ENCODE peak calls at places on chromosomes 1 and 21, in eight cellular contexts. P, H, R, F, U, O, S and D are unnamed samples.

GRCh38 chr1:170366980-170367379 is 165.0 kb upstream of the GORAB start:
- DNase-seq in S (no peak), F (no peak), U (no peak), P (no peak), H (no peak), O (no peak), R (no peak), D (no peak)

GRCh38 chr1:143625886-143626285 is 345.9 kb downstream of the FAM72C start:
- DNase-seq in S (no peak), P (no peak), O (no peak), R (no peak), H (no peak), U (no peak), F (no peak), D (no peak)

GRCh38 chr1:150065184-150065871 is 2.2 kb upstream of the VPS45 start:
- DNase-seq in R (no peak), U (no peak), S (peak), O (peak), P (peak), H (no peak), F (no peak), D (peak)

GRCh38 chr1:78325293-78325692 is 165.5 kb upstream of the PTGFR start:
- DNase-seq in F (no peak), O (no peak), U (no peak), S (no peak), P (no peak), R (no peak), H (no peak), D (no peak)

GRCh38 chr1:212528501-212528900 is 80.1 kb upstream of the ATF3 start:
- DNase-seq in R (no peak), F (no peak), O (no peak), S (no peak), U (no peak), P (no peak), H (no peak), D (no peak)

GRCh38 chr1:54850082-54850730 is 36.8 kb downstream of the DHCR24 start:
- DNase-seq in U (no peak), S (no peak), H (no peak), R (no peak), F (no peak), P (no peak), O (peak), D (no peak)

GRCh38 chr1:92483442-92484170 is 3.1 kb downstream of the GFI1 start:
- DNase-seq in S (no peak), P (no peak), U (no peak), O (no peak), F (no peak), R (peak), H (no peak), D (no peak)

GRCh38 chr1:167121375-167122120 is 27.7 kb downstream of the STYXL2 start:
- DNase-seq in R (peak), S (no peak), H (no peak), U (peak), P (no peak), F (peak), O (no peak), D (peak)

GRCh38 chr1:32266926-32267645 is 16.0 kb downstream of the LCK start:
- DNase-seq in F (no peak), O (peak), R (no peak), P (peak), H (no peak), U (no peak), S (no peak), D (peak)

GRCh38 chr1:192577145-192578140 is 1.9 kb downstream of the RGS1 start:
- DNase-seq in F (no peak), O (no peak), R (no peak), S (no peak), H (no peak), U (no peak), P (no peak), D (no peak)

GRCh38 chr1:89598450-89599331 is 34.2 kb upstream of the LRRC8C start:
- DNase-seq in H (no peak), U (no peak), S (no peak), O (peak), F (no peak), R (peak), P (peak), D (peak)

GRCh38 chr1:223712184-223712855 is at the start of gene CAPN2:
- DNase-seq in O (peak), F (peak), H (no peak), U (peak), P (peak), R (peak), S (no peak), D (peak)

GRCh38 chr1:98975825-98976224 is 28.8 kb downstream of the PLPPR5 start:
- DNase-seq in R (no peak), H (no peak), U (no peak), F (no peak), O (peak), S (no peak), P (no peak), D (peak)

GRCh38 chr1:245197121-245197520 is 42.3 kb downstream of the KIF26B start:
- DNase-seq in R (no peak), H (no peak), S (no peak), F (no peak), U (no peak), P (no peak), O (no peak), D (no peak)

GRCh38 chr1:13540871-13541270 is 27.1 kb upstream of the LRRC38 start:
- DNase-seq in R (no peak), U (no peak), H (no peak), F (no peak), S (no peak), O (no peak), P (no peak), D (no peak)

GRCh38 chr21:16117851-16118592 is 388.2 kb downstream of the USP25 start:
- DNase-seq in S (peak), R (no peak), F (no peak), O (peak), H (peak), P (peak), U (no peak), D (peak)

DNA sequence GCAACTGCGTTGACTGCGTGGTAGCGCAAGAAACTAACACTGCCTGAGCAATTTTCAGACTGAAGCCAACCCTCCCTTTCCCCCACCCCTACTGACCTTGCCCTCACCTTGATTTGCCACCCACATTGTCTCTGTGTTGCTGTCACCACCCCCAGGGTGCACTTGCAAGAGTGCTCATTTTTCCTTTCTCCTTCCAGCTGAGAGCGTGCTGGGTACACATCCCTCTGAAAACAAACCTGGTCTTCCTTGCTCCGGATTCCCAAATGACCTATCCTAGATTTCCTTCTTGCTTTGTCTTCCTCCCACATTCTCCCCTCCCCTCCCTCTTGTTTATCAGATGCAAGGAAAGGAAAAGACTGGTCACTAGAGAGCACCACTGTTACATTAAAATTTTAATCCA is 24.2 kb downstream of the MPZ start:
- DNase-seq in P (no peak), O (no peak), U (no peak), H (no peak), R (no peak), F (no peak), S (no peak), D (no peak)
- TF ChIP-seq CTCF in P (no peak), O (no peak), U (no peak), H (no peak), R (no peak), F (no peak), S (no peak), D (no peak)

DNA sequence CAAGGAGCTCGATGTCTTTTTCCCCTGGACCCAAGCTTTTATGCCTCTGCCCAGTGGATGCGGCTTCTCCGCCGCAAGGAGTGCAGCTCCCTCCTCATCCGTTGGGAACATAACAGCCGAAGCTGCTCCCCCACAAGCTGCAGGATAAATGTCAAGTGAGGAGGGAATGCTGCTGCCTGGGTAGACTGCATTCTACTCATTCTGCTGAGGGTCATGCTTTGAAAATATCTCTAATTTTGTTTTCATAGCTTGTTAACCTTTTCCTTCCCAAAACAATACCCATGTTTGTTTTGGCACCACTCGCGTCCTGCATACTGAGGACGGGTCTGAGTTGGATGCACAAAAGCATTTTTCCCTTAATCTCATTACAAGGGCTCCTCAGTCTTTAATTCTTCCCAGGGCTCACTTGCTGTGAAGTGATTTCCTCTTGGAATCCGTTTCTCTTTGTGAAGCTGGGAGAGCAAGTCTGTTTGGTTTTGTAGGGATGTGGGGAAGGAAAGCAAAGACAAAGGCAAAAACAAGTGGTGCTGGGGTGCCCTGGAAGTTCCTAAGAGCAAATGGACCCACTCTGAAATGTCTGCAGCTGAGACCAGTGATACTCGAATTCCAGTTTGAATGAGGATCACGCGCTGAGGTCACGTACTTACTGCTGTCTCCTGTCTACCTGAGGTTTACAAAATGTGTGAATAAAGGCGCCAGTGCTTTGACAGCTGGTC is 134.0 kb upstream of the IRF2BP2 start:
- DNase-seq in P (peak), U (no peak), S (no peak), O (peak), F (no peak), H (no peak), R (no peak), D (no peak)
- TF ChIP-seq CTCF in P (peak), U (no peak), S (no peak), O (no peak), F (no peak), H (no peak), R (no peak), D (no peak)

DNA sequence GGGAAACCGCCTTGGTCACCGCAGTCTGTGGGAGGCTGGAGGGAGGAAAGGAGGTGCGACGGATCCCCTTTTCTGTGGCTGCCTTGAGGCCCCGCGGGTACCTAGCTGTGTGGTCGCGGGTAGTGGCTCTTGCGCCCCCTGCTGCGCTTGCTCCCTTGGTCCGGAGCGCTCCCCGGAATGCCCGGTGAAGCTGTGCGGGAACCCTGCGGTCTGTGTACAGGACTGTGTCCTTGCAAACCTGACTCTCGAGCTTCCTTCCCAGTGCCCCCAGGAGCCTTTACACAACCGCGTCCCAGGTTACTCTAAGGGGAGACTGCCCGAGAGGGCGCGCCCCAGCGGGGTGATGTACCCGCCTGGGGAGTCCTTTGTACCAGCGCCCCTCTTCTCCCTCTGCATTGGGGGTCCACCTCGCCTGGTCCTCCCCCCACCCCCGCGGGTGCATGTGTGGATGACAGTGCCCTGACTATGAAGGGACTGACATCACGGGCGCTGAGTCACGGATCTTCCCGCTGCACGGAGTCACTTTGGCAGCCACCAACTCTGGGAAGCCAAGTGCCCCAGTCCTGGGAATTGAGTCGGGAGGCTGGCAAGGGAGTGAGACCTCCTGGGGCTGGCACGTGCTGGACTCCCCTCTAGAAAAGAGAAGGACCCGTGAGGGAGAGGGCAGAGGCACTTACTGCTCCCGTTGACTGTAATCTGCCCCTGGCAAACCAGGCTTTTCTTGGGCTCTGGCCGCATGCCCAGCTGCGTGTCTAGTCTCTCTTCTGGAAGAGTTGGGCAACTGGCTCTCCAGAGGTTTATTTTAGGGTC is 824 bp downstream of the IL6R start:
- DNase-seq in F (no peak), P (peak), O (peak), R (peak), H (no peak), S (no peak), U (peak), D (peak)
- TF ChIP-seq CTCF in F (no peak), P (peak), O (peak), R (peak), H (peak), S (peak), U (peak), D (peak)

DNA sequence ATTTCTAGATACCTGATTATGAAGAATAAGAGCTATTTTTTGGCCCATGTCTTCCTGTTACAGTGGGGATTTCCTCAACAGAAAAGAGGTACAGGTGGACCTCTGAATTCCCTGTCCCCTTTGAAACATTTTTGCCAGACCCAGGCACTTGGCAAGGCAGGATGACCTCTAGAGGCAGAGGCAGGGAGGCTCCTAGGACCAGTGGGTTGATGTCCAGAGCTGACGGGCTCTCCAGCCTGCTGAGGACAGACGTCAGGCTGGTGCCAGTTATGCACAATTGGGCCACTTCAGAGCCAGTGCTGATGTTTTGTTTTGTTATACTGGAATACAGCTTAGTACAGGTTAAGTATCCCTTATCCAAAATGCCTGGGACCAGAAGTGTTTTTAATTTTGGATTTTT is 18.5 kb upstream of the A3GALT2 start:
- DNase-seq in F (no peak), H (no peak), S (no peak), P (no peak), R (no peak), O (no peak), U (no peak), D (peak)
- TF ChIP-seq CTCF in F (no peak), H (peak), S (peak), P (peak), R (no peak), O (no peak), U (no peak), D (peak)

GRCh38 chr1:27656157-27656893 is 15.7 kb downstream of the IFI6 start:
- DNase-seq in H (no peak), R (no peak), O (peak), P (peak), F (no peak), U (no peak), S (peak), D (peak)
- TF ChIP-seq CTCF in H (no peak), R (no peak), O (no peak), P (no peak), F (no peak), U (no peak), S (no peak), D (no peak)

GRCh38 chr1:923131-923990 is at the start of gene SAMD11:
- DNase-seq in S (no peak), R (peak), O (peak), U (peak), P (peak), H (no peak), F (peak), D (peak)

GRCh38 chr1:925532-926421 is 2.1 kb downstream of the SAMD11 start:
- DNase-seq in R (no peak), F (no peak), U (no peak), O (peak), S (no peak), P (peak), H (no peak), D (no peak)

GRCh38 chr1:923991-924618 is 382 bp downstream of the SAMD11 start:
- DNase-seq in P (no peak), R (no peak), F (no peak), O (no peak), U (no peak), S (no peak), H (no peak), D (no peak)

GRCh38 chr1:927234-927633 is 3.5 kb downstream of the SAMD11 start:
- DNase-seq in U (no peak), P (no peak), O (no peak), F (no peak), H (no peak), R (no peak), S (no peak), D (no peak)

GRCh38 chr1:924619-925323 is 1.0 kb downstream of the SAMD11 start:
- DNase-seq in P (peak), S (no peak), F (no peak), H (no peak), R (no peak), U (peak), O (peak), D (no peak)
- TF ChIP-seq CTCF in P (no peak), S (peak), F (no peak), H (no peak), R (no peak), U (no peak), O (peak), D (no peak)

GRCh38 chr21:39788383-39788782 is 43.4 kb downstream of the IGSF5 start:
- DNase-seq in F (peak), P (peak), H (peak), U (peak), O (peak), R (peak), S (peak), D (peak)
- TF ChIP-seq CTCF in F (peak), P (peak), H (peak), U (peak), O (peak), R (peak), S (peak), D (peak)

DNA sequence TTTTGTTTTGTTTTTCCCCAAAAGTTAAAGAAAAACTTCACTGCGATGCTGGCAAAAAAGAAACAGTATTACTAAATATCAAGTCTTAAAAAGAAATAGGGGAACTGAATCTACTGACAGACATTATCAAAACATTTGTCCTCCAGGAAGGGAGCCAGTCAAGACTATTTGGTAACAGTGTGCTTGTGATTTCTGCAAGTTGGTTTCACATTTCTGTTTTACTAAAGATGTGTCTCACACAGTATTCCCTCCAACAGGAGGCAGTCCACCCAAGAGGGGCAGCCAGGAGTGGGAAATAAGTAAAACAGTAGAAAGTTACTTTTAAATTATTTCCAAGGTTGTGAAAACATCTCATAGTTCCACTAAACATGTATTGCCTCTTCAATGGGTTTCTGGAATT is 74.4 kb upstream of the SDC3 start:
- DNase-seq in S (no peak), P (peak), R (no peak), U (no peak), O (peak), H (no peak), F (no peak), D (peak)
- TF ChIP-seq CTCF in S (peak), P (peak), R (no peak), U (no peak), O (peak), H (peak), F (no peak), D (peak)

GRCh38 chr1:151292207-151293030 is 10.3 kb downstream of the ZNF687 start:
- DNase-seq in H (no peak), F (no peak), R (no peak), P (no peak), O (no peak), S (no peak), U (no peak), D (no peak)
- TF ChIP-seq CTCF in H (peak), F (no peak), R (no peak), P (no peak), O (no peak), S (no peak), U (no peak), D (no peak)